ENCODE peak calls at places on chromosomes 11 and 22, in nine cellular contexts. U is GM23338; X is heart left ventricle; Q is esophagus squamous epithelium; B is tibial nerve; L is fibroblast of lung; F is CD4-positive, alpha-beta memory T cell; N is heart right ventricle; I is colonic mucosa. D is an unnamed sample. For H3K4me1 and H3K36me3, the result is how much of the 10 kb centered on the place peaks cover.

GRCh38 chr11:10443152-10443551 is 11.9 kb upstream of the AMPD3 start:
- DNase-seq in U (no peak), X (no peak), Q (no peak), B (no peak), L (no peak), F (no peak), N (no peak), I (no peak), D (no peak)

GRCh38 chr11:65445604-65446445 is 23.2 kb downstream of the NEAT1 start:
- DNase-seq in U (no peak), X (no peak), Q (no peak), B (peak), L (peak), F (no peak), N (no peak), I (no peak), D (no peak)

GRCh38 chr11:111427471-111427912 is 48.4 kb upstream of the POU2AF1 start:
- DNase-seq in U (no peak), X (no peak), Q (no peak), B (no peak), L (no peak), F (no peak), N (no peak), I (peak), D (no peak)

GRCh38 chr11:112817376-112817775 is 143.8 kb upstream of the NCAM1 start:
- DNase-seq in U (peak), X (no peak), Q (no peak), B (no peak), L (no peak), F (no peak), N (no peak), I (no peak), D (no peak)

GRCh38 chr11:111870522-111870886 is 877 bp downstream of the ALG9 start:
- DNase-seq in U (no peak), X (no peak), Q (no peak), B (no peak), L (no peak), F (no peak), N (no peak), I (no peak), D (no peak)

GRCh38 chr22:50481440-50482106 is at the start of gene ADM2:
- DNase-seq in U (peak), X (no peak), Q (no peak), B (no peak), L (no peak), F (peak), N (no peak), I (peak), D (peak)

GRCh38 chr11:117045196-117045595 is 53.0 kb downstream of the SIK3 start:
- DNase-seq in U (peak), X (no peak), Q (no peak), B (no peak), L (peak), F (no peak), N (no peak), I (peak), D (no peak)

GRCh38 chr11:134560566-134561347 is 148.7 kb upstream of the B3GAT1 start:
- DNase-seq in U (peak), X (no peak), Q (no peak), B (no peak), L (no peak), F (no peak), N (peak), I (no peak), D (no peak)

GRCh38 chr22:22666307-22667091 is 22.1 kb downstream of the GGTLC2 start:
- DNase-seq in U (peak), X (no peak), Q (no peak), B (no peak), L (no peak), F (peak), N (no peak), I (peak), D (no peak)

GRCh38 chr11:117366183-117366582 is 38.5 kb downstream of the CEP164 start:
- DNase-seq in U (no peak), X (no peak), Q (no peak), B (no peak), L (no peak), F (no peak), N (no peak), I (no peak), D (no peak)

GRCh38 chr11:6404341-6405038 is 14.2 kb downstream of the SMPD1 start:
- DNase-seq in U (no peak), X (no peak), Q (no peak), B (no peak), L (peak), F (peak), N (no peak), I (no peak), D (peak)

GRCh38 chr11:66491315-66491935 is 11.2 kb downstream of the DPP3 start:
- DNase-seq in U (peak), X (peak), Q (no peak), B (no peak), L (no peak), F (no peak), N (no peak), I (no peak), D (no peak)

GRCh38 chr11:94504689-94505293 is 7.5 kb upstream of the C11orf97 start:
- DNase-seq in U (peak), X (no peak), Q (no peak), B (no peak), L (peak), F (peak), N (no peak), I (no peak), D (no peak)

GRCh38 chr11:94275961-94276360 is 28.4 kb upstream of the IZUMO1R start:
- DNase-seq in U (no peak), X (no peak), Q (no peak), B (no peak), L (no peak), F (no peak), N (no peak), I (no peak), D (no peak)

GRCh38 chr22:37625737-37626136 is 13.7 kb upstream of the SH3BP1 start:
- DNase-seq in U (no peak), X (no peak), Q (no peak), B (no peak), L (no peak), F (no peak), N (no peak), I (no peak), D (no peak)
- H3K4me1 ChIP-seq in U (under half), X (under half), Q (under half), B (under half), L (under half), F (half or more), N (under half), I (under half), D (half or more)

GRCh38 chr11:115214644-115215305 is 289.4 kb downstream of the CADM1 start:
- DNase-seq in U (no peak), X (no peak), Q (no peak), B (no peak), L (no peak), F (no peak), N (no peak), I (no peak), D (no peak)

GRCh38 chr11:115219378-115219777 is 284.8 kb downstream of the CADM1 start:
- DNase-seq in U (no peak), X (no peak), Q (no peak), B (no peak), L (no peak), F (no peak), N (no peak), I (no peak), D (no peak)

GRCh38 chr11:115220423-115220822 is 283.8 kb downstream of the CADM1 start:
- DNase-seq in U (no peak), X (no peak), Q (no peak), B (no peak), L (no peak), F (no peak), N (no peak), I (no peak), D (no peak)

GRCh38 chr11:115215694-115216615 is 288.3 kb downstream of the CADM1 start:
- DNase-seq in U (peak), X (no peak), Q (no peak), B (no peak), L (no peak), F (no peak), N (no peak), I (no peak), D (no peak)

DNA sequence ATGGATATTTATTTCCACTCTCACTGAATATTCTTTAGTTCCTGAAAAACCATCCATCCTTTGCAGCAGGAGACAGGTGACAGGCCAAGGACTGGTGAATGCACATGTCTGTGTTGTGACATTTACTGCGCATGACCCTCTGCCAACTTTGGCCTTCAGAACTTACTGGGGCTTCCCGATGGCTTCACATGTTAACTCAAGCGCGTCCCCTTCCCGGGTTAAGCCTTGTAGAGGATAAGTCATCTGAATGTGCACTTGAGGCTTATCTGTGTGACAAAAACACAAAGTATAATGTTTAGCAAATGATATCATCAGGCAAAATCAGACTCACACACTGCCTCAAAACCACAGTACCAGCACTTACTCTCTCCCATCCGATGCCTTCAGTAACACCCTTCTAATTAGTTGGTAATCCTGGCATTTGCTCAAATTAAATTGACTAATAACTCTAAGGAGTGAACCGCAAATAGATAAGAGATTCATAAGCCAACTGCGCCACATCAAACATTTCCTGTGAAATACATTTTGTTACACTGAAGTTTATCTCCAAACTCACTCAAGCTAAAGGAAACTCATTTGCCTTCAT is 286.4 kb downstream of the CADM1 start:
- DNase-seq in U (no peak), X (no peak), Q (no peak), B (no peak), L (peak), F (peak), N (no peak), I (no peak), D (peak)
- H3K27ac ChIP-seq in U (no peak), X (no peak), Q (no peak), B (no peak), L (no peak), F (no peak), N (no peak), I (no peak), D (no peak)

DNA sequence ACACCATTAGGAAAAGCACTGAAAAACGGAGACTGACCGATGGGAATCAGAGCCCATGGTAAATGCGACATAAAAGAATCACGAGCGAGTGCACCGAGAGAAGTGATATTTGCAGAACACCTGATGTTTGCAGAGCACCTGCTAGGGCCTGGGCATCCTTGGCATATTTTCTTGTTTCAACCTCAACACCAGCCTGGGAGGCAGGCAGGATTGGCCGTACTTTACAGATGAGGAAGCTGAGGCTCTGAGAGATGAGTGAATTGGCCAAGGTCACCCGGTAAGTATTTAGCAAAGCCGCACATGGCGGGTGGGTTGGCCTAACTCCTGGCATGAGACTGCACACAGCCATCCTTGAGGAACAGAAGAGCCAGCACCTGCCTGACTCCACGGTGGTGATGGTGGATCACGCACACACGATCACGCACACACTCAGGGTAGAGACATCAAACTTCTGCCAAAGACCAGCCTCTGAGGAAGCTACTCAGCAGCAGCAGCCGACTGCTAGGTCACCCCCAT is 21.6 kb upstream of the CHADL start:
- DNase-seq in U (no peak), X (no peak), Q (no peak), B (no peak), L (no peak), F (no peak), N (no peak), I (no peak), D (no peak)
- H3K36me3 ChIP-seq in U (half or more), X (under half), Q (half or more), B (half or more), L (under half), F (half or more), N (half or more), I (under half), D (half or more)

GRCh38 chr11:34067383-34068065 is 16.0 kb downstream of the CAPRIN1 start:
- DNase-seq in U (no peak), X (no peak), Q (no peak), B (no peak), L (no peak), F (no peak), N (no peak), I (no peak), D (no peak)
- H3K4me1 ChIP-seq in U (under half), X (under half), Q (under half), B (half or more), L (under half), F (half or more), N (half or more), I (under half), D (under half)

DNA sequence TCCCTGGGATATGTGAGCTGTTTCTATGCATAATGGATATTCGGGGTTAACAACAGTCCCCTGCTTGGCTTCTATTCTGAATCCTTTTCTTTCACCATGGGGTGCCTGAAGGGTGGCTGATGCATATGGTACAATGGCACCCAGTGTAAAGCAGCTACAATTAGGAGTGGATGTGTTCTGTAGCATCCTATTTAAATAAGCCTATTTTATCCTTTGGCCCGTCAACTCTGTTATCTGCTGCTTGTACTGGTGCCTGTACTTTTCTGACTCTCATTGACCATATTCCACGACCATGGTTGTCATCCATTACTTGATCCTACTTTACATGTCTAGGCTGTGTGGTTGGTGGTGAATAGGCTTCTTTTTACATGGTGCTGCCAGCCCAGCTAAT is 1.3 kb downstream of the TUG1 start:
- DNase-seq in U (peak), X (no peak), Q (no peak), B (no peak), L (no peak), F (no peak), N (no peak), I (no peak), D (no peak)
- H3K27ac ChIP-seq in U (no peak), X (peak), Q (peak), B (no peak), L (no peak), F (peak), N (no peak), I (no peak), D (peak)

GRCh38 chr22:23896166-23896522 is 2.0 kb downstream of the MIF start:
- DNase-seq in U (no peak), X (no peak), Q (no peak), B (no peak), L (no peak), F (no peak), N (no peak), I (no peak), D (no peak)

GRCh38 chr22:23897320-23897719 is 3.1 kb downstream of the MIF start:
- DNase-seq in U (no peak), X (no peak), Q (no peak), B (no peak), L (no peak), F (no peak), N (no peak), I (no peak), D (no peak)

GRCh38 chr22:23899042-23899745 is 5.0 kb downstream of the MIF start:
- DNase-seq in U (no peak), X (no peak), Q (no peak), B (no peak), L (no peak), F (no peak), N (no peak), I (no peak), D (no peak)

GRCh38 chr22:23896523-23897186 is 2.5 kb downstream of the MIF start:
- DNase-seq in U (no peak), X (no peak), Q (no peak), B (no peak), L (no peak), F (no peak), N (no peak), I (no peak), D (no peak)

DNA sequence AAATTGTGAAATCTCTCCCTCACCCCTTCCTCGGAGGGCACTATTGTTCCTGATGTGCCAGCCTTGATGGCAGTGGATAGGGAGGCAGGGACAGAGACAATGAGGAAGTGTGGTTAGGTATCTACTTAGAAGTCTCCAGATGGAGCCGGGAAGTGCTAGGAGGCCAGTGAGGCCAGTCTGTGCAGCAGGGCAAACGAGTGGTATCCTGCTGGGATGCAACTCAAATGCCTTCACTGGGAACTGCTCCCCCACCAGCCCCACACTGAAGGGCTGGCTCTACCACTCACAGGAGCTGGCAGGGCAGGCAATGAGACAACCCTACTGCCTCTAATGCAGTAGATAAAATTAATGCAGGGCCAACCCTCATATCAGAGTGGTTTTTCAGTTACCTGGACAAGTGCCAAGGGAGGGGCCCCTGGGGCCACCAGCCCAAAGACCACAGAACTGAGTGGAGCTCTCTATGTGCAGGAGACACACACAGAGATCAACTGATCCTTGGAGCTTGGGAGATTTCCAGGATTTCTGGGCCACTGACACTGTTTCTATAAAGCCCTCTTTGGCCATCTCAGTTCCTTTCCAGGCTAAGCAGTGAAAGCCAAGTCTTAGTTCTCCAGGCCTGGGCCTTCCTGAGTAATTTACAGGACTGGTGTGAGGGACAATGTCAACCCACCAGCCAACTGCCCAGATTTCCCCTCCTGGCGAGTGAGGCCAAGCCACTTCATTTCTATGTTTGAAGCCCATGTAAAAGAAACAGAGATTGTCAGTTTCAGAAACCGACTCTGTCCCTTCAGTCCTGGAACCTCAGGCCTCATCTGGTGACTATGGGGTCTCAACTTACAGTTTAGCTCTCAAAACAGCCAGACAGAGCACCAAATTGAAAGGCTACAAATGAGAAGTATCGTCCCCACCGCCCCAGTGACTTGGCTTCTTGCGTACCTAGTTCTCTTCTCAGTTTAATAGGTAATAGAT is 4.1 kb downstream of the MIF start:
- DNase-seq in U (no peak), X (no peak), Q (no peak), B (no peak), L (no peak), F (no peak), N (no peak), I (no peak), D (no peak)
- H3K36me3 ChIP-seq in U (under half), X (under half), Q (under half), B (under half), L (under half), F (under half), N (under half), I (under half), D (under half)